ENCODE peak calls at places on chromosome 7, in six cellular contexts. D, T, W, V, X and H are unnamed samples.

GRCh38 chr7:113763226-113763625 is 155.6 kb downstream of the PPP1R3A start:
- DNase-seq in D (no peak), T (no peak), W (no peak), V (no peak), X (peak; percentile 65), H (no peak)

GRCh38 chr7:111756687-111757178 is 194.4 kb upstream of the IMMP2L start:
- DNase-seq in D (peak; percentile 39), T (peak; percentile 73), W (no peak), V (no peak), X (no peak), H (no peak)

GRCh38 chr7:46352335-46352954 is 431.4 kb upstream of the IGFBP3 start:
- DNase-seq in D (peak; percentile 74), T (no peak), W (peak; percentile 79), V (no peak), X (peak; percentile 66), H (peak; percentile 7)

GRCh38 chr7:144391823-144392255 is 11.7 kb downstream of the NOBOX start:
- DNase-seq in D (peak; percentile 35), T (no peak), W (peak; percentile 52), V (no peak), X (peak; percentile 54), H (peak; percentile 38)

GRCh38 chr7:143172354-143172753 is 10.9 kb upstream of the TAS2R39 start:
- DNase-seq in D (peak; percentile 8), T (no peak), W (peak; percentile 29), V (no peak), X (peak; percentile 91), H (peak; percentile 66)

GRCh38 chr7:54546986-54547314 is 4.8 kb downstream of the VSTM2A start:
- DNase-seq in D (no peak), T (no peak), W (no peak), V (no peak), X (no peak), H (no peak)

GRCh38 chr7:41969713-41970112 is 266.8 kb upstream of the INHBA start:
- DNase-seq in D (no peak), T (no peak), W (no peak), V (no peak), X (no peak), H (no peak)

GRCh38 chr7:138919912-138920311 is 61.3 kb downstream of the KIAA1549 start:
- DNase-seq in D (no peak), T (no peak), W (no peak), V (no peak), X (no peak), H (no peak)

GRCh38 chr7:139731802-139732470 is 45.9 kb downstream of the HIPK2 start:
- DNase-seq in D (peak; percentile 94), T (peak; percentile 82), W (peak; percentile 84), V (no peak), X (no peak), H (no peak)

GRCh38 chr7:66100408-66101050 is 14.1 kb upstream of the CRCP start:
- DNase-seq in D (peak; percentile 11), T (no peak), W (no peak), V (no peak), X (no peak), H (peak; percentile 63)

GRCh38 chr7:130393799-130394411 is 13.6 kb downstream of the CPA1 start:
- DNase-seq in D (no peak), T (no peak), W (no peak), V (no peak), X (no peak), H (no peak)

GRCh38 chr7:142776206-142776844 is 5.6 kb downstream of the PRSS2 start:
- DNase-seq in D (peak; percentile 88), T (no peak), W (no peak), V (no peak), X (no peak), H (no peak)

GRCh38 chr7:125599387-125599786 is 669.8 kb upstream of the POT1 start:
- DNase-seq in D (peak; percentile 55), T (no peak), W (no peak), V (no peak), X (no peak), H (no peak)

GRCh38 chr7:39353615-39354376 is 212.4 kb upstream of the YAE1 start:
- DNase-seq in D (peak; percentile 96), T (peak; percentile 18), W (no peak), V (no peak), X (peak; percentile 94), H (peak; percentile 17)

GRCh38 chr7:50166997-50167961 is 74.2 kb upstream of the ZPBP start:
- DNase-seq in D (no peak), T (no peak), W (no peak), V (no peak), X (no peak), H (no peak)

GRCh38 chr7:51455948-51456347 is 139.3 kb upstream of the COBL start:
- DNase-seq in D (no peak), T (no peak), W (no peak), V (no peak), X (peak; percentile 90), H (peak; percentile 91)

GRCh38 chr7:12111461-12112405 is 99.4 kb upstream of the TMEM106B start:
- DNase-seq in D (no peak), T (no peak), W (no peak), V (peak; percentile 3), X (no peak), H (no peak)

GRCh38 chr7:24477807-24478655 is 95.2 kb upstream of the PALS2 start:
- DNase-seq in D (peak; percentile 84), T (no peak), W (peak; percentile 75), V (no peak), X (peak; percentile 15), H (peak; percentile 67)

GRCh38 chr7:47611045-47611511 is 29.2 kb upstream of the TNS3 start:
- DNase-seq in D (no peak), T (no peak), W (peak; percentile 68), V (no peak), X (no peak), H (no peak)